ENCODE peak calls at places on chromosomes 16 and 17, in four cellular contexts. L, U, F and G are unnamed samples.

GRCh38 chr16:30697264-30698138 is 1.5 kb upstream of the SRCAP start:
- DNase-seq in L (no peak), U (no peak), F (no peak), G (no peak)

GRCh38 chr17:21345236-21345635 is 30.9 kb upstream of the KCNJ12 start:
- DNase-seq in L (no peak), U (no peak), F (no peak), G (peak)

GRCh38 chr16:29743827-29744531 is 1.8 kb downstream of the C16orf54 start:
- DNase-seq in L (peak), U (no peak), F (no peak), G (no peak)

GRCh38 chr16:46857261-46857962 is 26.4 kb upstream of the C16orf87 start:
- DNase-seq in L (peak), U (peak), F (no peak), G (no peak)

GRCh38 chr16:71676236-71676635 is 48.3 kb downstream of the PHLPP2 start:
- DNase-seq in L (no peak), U (no peak), F (no peak), G (no peak)

GRCh38 chr17:40598021-40598927 is 33.0 kb upstream of the CCR7 start:
- DNase-seq in L (peak), U (no peak), F (peak), G (no peak)

GRCh38 chr17:27546624-27547300 is 84.2 kb upstream of the LGALS9 start:
- DNase-seq in L (no peak), U (no peak), F (no peak), G (no peak)

GRCh38 chr17:40551874-40552768 is 13.2 kb downstream of the CCR7 start:
- DNase-seq in L (no peak), U (no peak), F (no peak), G (peak)

GRCh38 chr17:13398853-13399252 is 202.9 kb downstream of the HS3ST3A1 start:
- DNase-seq in L (no peak), U (no peak), F (no peak), G (no peak)